ENCODE peak calls at places on chromosome 1, in nine cellular contexts. L is tibial nerve, T is retinal pigment epithelial cell, W is hepatocyte, X is A549, R is tibial artery, F is GM23338, I is cardiac muscle cell, D is fibroblast of lung. K is an unnamed sample.

GRCh38 chr1:197557302-197557701 is 218.0 kb downstream of the DENND1B start:
- DNase-seq in W (no peak), L (no peak), T (peak), X (peak), R (no peak), I (peak), F (no peak), D (peak), K (no peak)

GRCh38 chr1:179091691-179092165 is 9.9 kb downstream of the TOR3A start:
- DNase-seq in T (no peak), L (peak), F (no peak), D (peak), R (peak), I (peak), W (peak), X (peak), K (no peak)

GRCh38 chr1:43548285-43549271 is 17.9 kb downstream of the PTPRF start:
- DNase-seq in R (no peak), I (peak), L (no peak), T (no peak), X (peak), W (peak), D (no peak), F (peak), K (peak)

GRCh38 chr1:52192024-52192423 is 50.1 kb downstream of the ZFYVE9 start:
- DNase-seq in F (no peak), L (no peak), I (no peak), X (no peak), D (no peak), W (no peak), R (no peak), T (no peak), K (no peak)

GRCh38 chr1:71621785-71622184 is 541.0 kb upstream of the ZRANB2 start:
- DNase-seq in T (no peak), D (peak), L (no peak), W (no peak), R (no peak), X (no peak), F (no peak), I (no peak), K (no peak)

GRCh38 chr1:19925342-19926070 is 2.1 kb upstream of the PLA2G2E start:
- DNase-seq in R (no peak), T (no peak), L (no peak), I (no peak), D (no peak), X (no peak), W (no peak), F (no peak), K (no peak)

GRCh38 chr1:23343246-23344110 is 606 bp downstream of the HNRNPR start:
- DNase-seq in L (peak), I (peak), W (peak), R (peak), X (peak), F (peak), T (no peak), D (peak), K (peak)

GRCh38 chr1:185716095-185716494 is 18.1 kb upstream of the HMCN1 start:
- DNase-seq in X (no peak), I (no peak), T (no peak), W (no peak), F (no peak), R (no peak), L (no peak), D (no peak), K (no peak)

GRCh38 chr1:6205849-6206845 is at the start of gene RNF207:
- DNase-seq in L (no peak), I (peak), F (peak), D (peak), X (peak), W (peak), R (no peak), T (peak), K (no peak)

GRCh38 chr1:226457307-226457712 is 49.4 kb upstream of the PARP1 start:
- DNase-seq in F (peak), I (peak), W (no peak), L (no peak), D (no peak), X (peak), R (no peak), T (no peak), K (no peak)

GRCh38 chr1:243473281-243474210 is 217.7 kb downstream of the SDCCAG8 start:
- DNase-seq in T (no peak), F (no peak), X (no peak), R (no peak), W (no peak), L (no peak), D (peak), I (peak), K (no peak)

GRCh38 chr1:194309697-194310096 is 1123.3 kb upstream of the B3GALT2 start:
- DNase-seq in X (no peak), I (no peak), L (no peak), T (no peak), R (no peak), F (no peak), W (no peak), D (no peak), K (no peak)

GRCh38 chr1:102234753-102235359 is 238.1 kb upstream of the OLFM3 start:
- DNase-seq in X (no peak), D (no peak), F (no peak), L (no peak), W (no peak), I (no peak), T (no peak), R (no peak), K (no peak)

GRCh38 chr1:218479436-218480115 is 134.4 kb downstream of the TGFB2 start:
- DNase-seq in F (no peak), X (peak), D (no peak), W (no peak), T (no peak), I (peak), L (no peak), R (no peak), K (peak)

GRCh38 chr1:15151871-15152270 is 1.7 kb upstream of the TMEM51 start:
- DNase-seq in L (no peak), W (no peak), X (no peak), D (no peak), F (no peak), I (no peak), T (no peak), R (no peak), K (no peak)

GRCh38 chr1:208562021-208562950 is 318.1 kb upstream of the PLXNA2 start:
- DNase-seq in W (no peak), D (no peak), T (no peak), L (no peak), I (no peak), R (no peak), F (no peak), X (no peak), K (no peak)

GRCh38 chr1:52569333-52570265 is 16.7 kb upstream of the TUT4 start:
- DNase-seq in T (no peak), L (no peak), W (no peak), F (no peak), X (no peak), R (no peak), I (no peak), D (no peak), K (no peak)

GRCh38 chr1:2170211-2170610 is 24.4 kb downstream of the FAAP20 start:
- DNase-seq in X (no peak), F (no peak), T (no peak), L (no peak), D (no peak), I (no peak), W (no peak), R (no peak), K (no peak)

GRCh38 chr1:156920233-156921052 is at the start of gene LRRC71:
- DNase-seq in F (peak), X (peak), I (peak), R (peak), W (peak), L (peak), T (no peak), D (peak), K (peak)

GRCh38 chr1:6412896-6413295 is 6.8 kb downstream of the HES2 start:
- DNase-seq in D (no peak), W (no peak), R (no peak), F (no peak), X (peak), L (no peak), I (no peak), T (no peak), K (no peak)

GRCh38 chr1:45753248-45754037 is 3.0 kb upstream of the IPP start:
- DNase-seq in W (no peak), R (no peak), F (peak), L (no peak), I (no peak), X (no peak), T (no peak), D (no peak), K (no peak)

GRCh38 chr1:14598007-14598497 is 433 bp upstream of the KAZN start:
- DNase-seq in L (no peak), R (no peak), W (peak), D (no peak), T (no peak), I (no peak), F (peak), X (no peak), K (no peak)

GRCh38 chr1:175385316-175385715 is 192.7 kb upstream of the KIAA0040 start:
- DNase-seq in T (no peak), F (no peak), L (no peak), W (no peak), D (no peak), R (no peak), X (no peak), I (no peak), K (no peak)

GRCh38 chr1:70503358-70503757 is 92.3 kb downstream of the CTH start:
- DNase-seq in T (no peak), L (no peak), X (no peak), F (no peak), R (no peak), D (peak), I (no peak), W (no peak), K (no peak)

GRCh38 chr1:151011154-151011850 is 3.1 kb downstream of the PRUNE1 start:
- DNase-seq in W (no peak), R (no peak), T (no peak), I (no peak), D (no peak), F (no peak), X (no peak), L (no peak), K (no peak)

GRCh38 chr1:41440321-41441090 is 44.0 kb downstream of the EDN2 start:
- DNase-seq in W (no peak), D (no peak), L (no peak), I (no peak), T (no peak), X (no peak), F (no peak), R (no peak), K (no peak)

GRCh38 chr1:41442697-41443251 is 41.7 kb downstream of the EDN2 start:
- DNase-seq in T (no peak), X (no peak), R (no peak), W (no peak), F (no peak), D (no peak), L (no peak), I (peak), K (peak)

GRCh38 chr1:41444796-41445195 is 39.7 kb downstream of the EDN2 start:
- DNase-seq in W (no peak), R (no peak), F (no peak), X (no peak), I (no peak), T (no peak), L (no peak), D (no peak), K (no peak)

GRCh38 chr1:41446851-41447610 is 37.5 kb downstream of the EDN2 start:
- DNase-seq in R (no peak), I (no peak), X (no peak), W (no peak), D (no peak), L (no peak), T (no peak), F (no peak), K (no peak)

GRCh38 chr1:41444246-41444645 is 40.2 kb downstream of the EDN2 start:
- DNase-seq in X (peak), F (no peak), I (no peak), W (no peak), L (no peak), D (no peak), T (no peak), R (no peak), K (no peak)
- TF ChIP-seq CTCF in X (no peak), F (peak), I (peak), W (peak), L (no peak), D (no peak), T (peak), R (no peak), K (no peak)

GRCh38 chr1:89761901-89762300 is 58.9 kb upstream of the LRRC8D start:
- DNase-seq in I (no peak), F (no peak), D (no peak), W (no peak), T (no peak), R (no peak), L (no peak), X (no peak), K (no peak)
- H3K4me3 ChIP-seq in I (no peak), F (no peak), D (no peak), W (no peak), T (no peak), R (no peak), L (no peak), X (no peak), K (no peak)

DNA sequence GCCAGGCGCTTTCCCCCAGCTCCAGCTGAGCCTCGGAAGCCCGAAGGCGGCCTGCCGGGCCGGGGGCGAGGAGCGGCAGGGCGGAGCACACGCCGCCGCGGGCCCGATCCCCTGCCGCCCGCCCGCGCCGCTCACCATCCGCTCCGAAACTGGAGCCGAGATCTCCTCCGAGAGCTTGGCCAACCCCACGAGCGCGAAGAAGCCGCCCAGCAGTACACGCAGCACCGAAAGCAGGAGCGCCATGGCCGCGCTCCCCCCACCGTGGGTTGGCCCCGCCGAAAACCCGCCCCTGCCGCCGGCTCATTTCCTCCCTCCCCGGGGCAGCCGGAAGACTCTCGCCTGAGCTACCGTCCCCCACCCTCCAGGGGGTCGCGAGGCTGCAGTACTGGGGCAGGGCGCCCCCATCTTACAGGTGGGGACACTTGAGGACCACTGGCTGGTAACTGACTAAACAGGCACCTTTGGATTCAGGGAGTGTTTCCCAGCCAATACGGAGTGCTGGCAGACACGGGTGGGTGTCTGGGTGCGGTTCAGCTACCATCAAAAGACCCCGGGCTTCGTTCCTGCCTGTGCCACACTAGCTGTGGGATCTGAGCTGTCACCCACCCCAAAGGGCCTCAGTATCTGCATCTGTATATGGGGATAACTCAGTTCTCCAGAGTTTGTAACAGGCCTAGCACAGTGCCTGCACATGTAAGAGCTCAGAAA is at the start of gene TMEM35B:
- DNase-seq in R (peak), W (peak), X (peak), F (peak), I (peak), L (peak), T (no peak), D (peak), K (no peak)
- TF ChIP-seq CTCF in R (no peak), W (no peak), X (no peak), F (no peak), I (peak), L (no peak), T (no peak), D (no peak), K (no peak)

DNA sequence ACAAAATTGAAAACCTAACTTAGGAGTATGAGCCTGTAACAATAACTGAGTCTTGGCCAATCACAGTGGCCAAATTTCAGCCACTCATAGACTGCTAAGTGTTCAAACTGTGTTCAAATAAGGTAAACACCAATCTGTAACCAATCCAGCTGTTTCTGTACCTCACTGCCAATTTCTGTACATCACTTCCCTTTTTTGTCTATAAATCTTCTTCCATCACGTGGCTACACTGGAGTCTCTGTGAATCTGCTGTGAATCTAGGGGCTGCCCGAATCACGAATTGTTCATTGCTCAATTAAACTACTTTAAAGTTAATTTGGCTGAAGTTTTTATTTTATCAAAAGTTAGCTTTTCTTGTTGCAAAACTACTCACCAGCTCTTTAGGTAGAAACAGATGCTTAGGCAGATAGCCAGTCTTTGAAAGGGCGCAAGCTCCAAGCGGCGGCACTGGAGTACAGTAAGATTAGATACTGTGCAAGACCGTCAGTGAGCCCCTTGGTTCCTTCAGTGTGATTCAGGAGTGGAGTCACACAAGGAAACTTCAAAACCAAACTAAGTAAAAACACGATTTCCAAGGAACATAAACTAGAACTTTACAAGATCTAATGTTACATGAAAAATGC is 43.2 kb upstream of the ADGRL2 start:
- DNase-seq in I (peak), X (no peak), W (no peak), F (no peak), L (no peak), T (no peak), R (no peak), D (no peak), K (no peak)
- H3K4me3 ChIP-seq in I (no peak), X (no peak), W (no peak), F (no peak), L (no peak), T (no peak), R (no peak), D (no peak), K (no peak)

GRCh38 chr1:53592985-53593757 is 134.0 kb downstream of the DMRTB1 start:
- DNase-seq in T (no peak), X (no peak), F (no peak), I (no peak), R (peak), L (no peak), W (no peak), D (no peak), K (peak)

GRCh38 chr1:53592521-53592982 is 133.4 kb downstream of the DMRTB1 start:
- DNase-seq in W (peak), T (no peak), F (peak), D (peak), R (peak), L (no peak), X (peak), I (peak), K (peak)

GRCh38 chr1:53594391-53595180 is 135.4 kb downstream of the DMRTB1 start:
- DNase-seq in X (no peak), R (peak), L (no peak), F (no peak), W (no peak), T (no peak), D (no peak), I (no peak), K (peak)

GRCh38 chr1:53591924-53592323 is 132.7 kb downstream of the DMRTB1 start:
- DNase-seq in T (no peak), X (no peak), L (no peak), R (peak), F (no peak), D (no peak), W (no peak), I (no peak), K (no peak)

GRCh38 chr1:53593758-53594380 is 134.7 kb downstream of the DMRTB1 start:
- DNase-seq in F (peak), D (peak), I (peak), T (no peak), X (peak), L (no peak), R (peak), W (peak), K (no peak)
- TF ChIP-seq CTCF in F (peak), D (no peak), I (peak), T (peak), X (peak), L (no peak), R (no peak), W (peak), K (no peak)

DNA sequence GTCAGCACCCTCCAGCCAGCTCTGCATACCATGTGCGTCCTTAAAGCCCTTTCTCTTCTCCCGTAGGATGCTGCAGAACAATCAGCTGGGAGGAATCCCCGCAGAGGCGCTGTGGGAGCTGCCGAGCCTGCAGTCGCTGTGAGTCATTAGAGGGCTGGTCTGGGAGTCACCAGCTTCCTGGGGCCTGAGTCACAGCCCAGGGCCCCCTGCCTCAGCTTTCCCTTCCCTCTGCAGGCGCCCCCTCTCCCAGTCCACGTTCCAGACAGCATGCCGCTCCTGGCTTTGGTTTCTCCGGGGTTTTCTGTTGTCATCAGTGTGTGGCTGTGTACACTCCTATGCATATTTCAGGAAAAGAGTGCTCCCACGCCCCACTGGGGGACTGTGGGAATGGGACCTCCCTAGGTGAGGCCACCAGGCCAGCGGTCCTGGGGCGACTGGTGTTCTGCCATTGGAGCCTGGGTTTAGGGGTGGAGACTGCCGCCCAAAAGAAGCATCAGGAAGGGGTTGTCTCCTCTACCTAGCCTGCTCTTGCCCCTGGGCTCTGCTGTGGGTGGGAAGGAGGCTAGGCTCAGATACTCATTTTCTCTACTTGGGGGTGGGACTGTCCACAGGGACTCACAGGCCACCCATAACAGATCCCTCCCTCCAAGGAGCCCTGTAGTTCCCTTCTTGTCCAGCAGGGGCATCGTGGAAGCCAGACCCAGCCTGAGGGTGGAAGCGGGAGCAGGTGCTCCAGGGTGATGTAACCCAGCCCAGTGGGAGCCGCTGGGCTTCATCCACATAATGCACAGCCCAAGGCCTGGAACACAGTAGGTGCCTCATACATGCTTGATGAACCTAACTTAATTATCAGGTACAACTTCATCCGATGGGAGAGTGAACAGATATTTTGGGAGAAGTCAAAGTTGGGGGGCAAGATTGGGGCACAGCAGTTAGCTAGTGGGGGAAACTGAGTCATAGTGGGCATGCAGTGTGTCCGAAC is 42.5 kb downstream of the LGR6 start:
- DNase-seq in X (peak), T (peak), D (peak), I (peak), L (peak), R (peak), F (peak), W (peak), K (no peak)
- H3K4me3 ChIP-seq in X (peak), T (peak), D (no peak), I (no peak), L (no peak), R (no peak), F (no peak), W (no peak), K (no peak)

K was measured in breast epithelium.